ENCODE peak calls at places on chromosomes 6 and 20, in six cellular contexts. J is spleen; U is neural progenitor cell; A is upper lobe of right lung; X is CD8-positive, alpha-beta T cell; B is sigmoid colon. F is an unnamed sample.

GRCh38 chr6:7758456-7758855 is 32.6 kb downstream of the BMP6 start:
- DNase-seq in U (no peak), J (no peak), A (no peak), X (no peak), B (no peak), F (no peak)

GRCh38 chr6:124964764-124965105 is 2.5 kb downstream of the RNF217 start:
- DNase-seq in U (no peak), A (no peak), J (no peak), X (no peak), B (no peak), F (no peak)

GRCh38 chr20:4375881-4376280 is 345.8 kb upstream of the PRND start:
- DNase-seq in B (no peak), U (no peak), X (no peak), J (no peak), A (no peak), F (no peak)

GRCh38 chr6:103122766-103123601 is 1729.5 kb downstream of the GRIK2 start:
- DNase-seq in U (peak; percentile 90), A (peak; percentile 75), X (no peak), B (no peak), J (no peak), F (no peak)

GRCh38 chr6:95686858-95687257 is 109.5 kb downstream of the MANEA start:
- DNase-seq in U (no peak), B (no peak), A (no peak), X (no peak), J (no peak), F (no peak)

GRCh38 chr6:169110934-169111602 is 142.6 kb downstream of the THBS2 start:
- DNase-seq in J (no peak), U (no peak), B (no peak), A (no peak), X (no peak), F (no peak)

GRCh38 chr20:9068896-9069663 is at the start of gene PLCB4:
- DNase-seq in B (peak; percentile 73), X (no peak), J (no peak), A (no peak), U (peak; percentile 74), F (no peak)

GRCh38 chr6:157333956-157334355 is 10.6 kb upstream of the TMEM242 start:
- DNase-seq in X (no peak), A (no peak), J (no peak), B (no peak), U (no peak), F (no peak)

GRCh38 chr20:17611540-17612286 is 41.8 kb downstream of the DSTN start:
- DNase-seq in B (peak; percentile 77), J (peak; percentile 82), A (peak; percentile 72), X (no peak), U (peak; percentile 42), F (no peak)

GRCh38 chr6:137033828-137034227 is 10.9 kb downstream of the IL20RA start:
- DNase-seq in A (no peak), X (peak; percentile 67), J (no peak), B (no peak), U (no peak), F (peak; percentile 11)

GRCh38 chr6:958531-958930 is 265.6 kb upstream of the EXOC2 start:
- DNase-seq in A (no peak), X (no peak), J (no peak), U (no peak), B (no peak), F (no peak)

GRCh38 chr6:10951675-10952282 is 64.9 kb downstream of the SYCP2L start:
- DNase-seq in B (no peak), X (no peak), A (no peak), U (peak; percentile 47), J (no peak), F (no peak)

GRCh38 chr6:84804720-84805119 is 40.3 kb upstream of the TBX18 start:
- DNase-seq in X (no peak), J (no peak), B (no peak), U (no peak), A (no peak), F (no peak)

GRCh38 chr6:99802396-99803031 is 191.5 kb downstream of the MCHR2 start:
- DNase-seq in B (no peak), J (no peak), A (no peak), U (peak; percentile 64), X (no peak), F (no peak)

GRCh38 chr20:62051166-62051900 is 14.3 kb downstream of the TAF4 start:
- DNase-seq in A (peak; percentile 63), B (no peak), U (no peak), J (peak; percentile 51), X (no peak), F (no peak)

GRCh38 chr6:140045116-140045515 is 670.7 kb upstream of the CITED2 start:
- DNase-seq in X (no peak), B (no peak), U (no peak), A (no peak), J (no peak), F (no peak)

GRCh38 chr6:55913213-55914195 is 38.1 kb upstream of the BMP5 start:
- DNase-seq in A (no peak), J (no peak), U (peak; percentile 5), B (no peak), X (no peak), F (no peak)

GRCh38 chr20:50670126-50670862 is 21.0 kb downstream of the RIPOR3 start:
- DNase-seq in U (no peak), A (no peak), B (no peak), J (no peak), X (no peak), F (no peak)

GRCh38 chr6:87714093-87714809 is 12.2 kb upstream of the AKIRIN2 start:
- DNase-seq in B (no peak), U (no peak), X (no peak), J (no peak), A (no peak), F (no peak)

GRCh38 chr20:46346770-46347169 is 38.5 kb upstream of the CDH22 start:
- DNase-seq in A (no peak), J (no peak), X (no peak), B (no peak), U (no peak), F (no peak)

GRCh38 chr6:53811082-53811481 is 16.3 kb downstream of the LRRC1 start:
- DNase-seq in X (no peak), A (peak; percentile 70), U (no peak), B (no peak), J (no peak), F (no peak)

GRCh38 chr6:27286141-27286540 is 25.9 kb downstream of the POM121L2 start:
- DNase-seq in J (no peak), U (no peak), X (no peak), A (no peak), B (no peak), F (no peak)

GRCh38 chr6:32108094-32108627 is 977 bp downstream of the TNXB start:
- DNase-seq in X (no peak), B (peak; percentile 87), A (no peak), U (peak; percentile 21), J (no peak), F (no peak)

GRCh38 chr20:41978246-41978790 is 360.1 kb upstream of the CHD6 start:
- DNase-seq in U (no peak), X (no peak), J (no peak), B (no peak), A (no peak), F (no peak)

DNA sequence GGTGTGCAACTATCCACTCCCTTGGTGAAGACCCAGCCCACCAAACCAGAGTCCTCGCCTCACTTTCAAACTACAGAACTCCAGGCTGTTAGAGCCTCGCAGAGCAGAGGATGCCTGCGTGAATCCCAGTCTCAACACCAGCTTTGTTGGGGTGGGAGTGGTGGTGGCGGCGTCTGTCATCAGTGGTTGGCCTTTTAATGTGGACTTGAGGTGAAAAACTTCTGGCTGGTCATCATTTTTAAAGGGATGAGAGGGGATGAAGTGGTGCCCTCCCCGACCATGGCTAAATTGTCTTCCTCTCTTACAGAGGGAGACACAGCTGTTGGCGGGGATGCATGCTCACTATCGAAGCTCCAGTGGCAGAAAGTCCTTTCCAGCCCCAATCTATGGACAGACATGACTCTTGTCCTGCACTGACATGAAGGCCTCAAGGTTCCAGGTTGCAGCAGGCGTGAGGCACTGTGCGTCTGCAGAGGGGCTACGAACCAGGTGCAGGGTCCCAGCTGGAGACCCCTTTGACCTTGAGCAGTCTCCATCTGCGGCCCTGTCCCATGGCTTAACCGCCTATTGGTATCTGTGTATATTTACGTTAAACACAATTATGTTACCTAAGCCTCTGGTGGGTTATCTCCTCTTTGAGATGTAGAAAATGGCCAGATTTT is 54.8 kb downstream of the EZR start:
- DNase-seq in B (no peak), X (no peak), J (no peak), A (no peak), U (no peak), F (no peak)
- TF ChIP-seq CTCF in B (no peak), X (no peak), J (no peak), A (no peak), U (no peak), F (no peak)

DNA sequence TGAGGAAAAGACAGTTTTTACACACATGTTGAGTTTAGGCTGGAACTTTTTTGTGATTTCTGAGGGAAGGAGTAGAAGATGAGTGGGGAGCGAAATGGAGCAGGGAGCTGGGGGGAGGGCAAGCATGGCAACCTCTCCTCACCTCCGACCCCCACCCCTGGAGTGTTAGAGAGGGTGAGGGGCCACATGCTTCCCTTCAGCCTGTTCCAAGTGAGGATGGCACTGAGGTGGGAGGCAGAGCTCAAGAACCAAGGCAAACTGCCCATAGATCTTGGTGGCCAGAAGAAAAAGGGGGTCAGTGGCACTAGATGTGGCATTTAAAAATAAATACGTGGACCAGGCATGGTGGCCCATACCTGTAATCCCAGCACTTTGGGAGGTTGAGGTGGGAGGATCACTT is 4.8 kb downstream of the TTBK1 start:
- DNase-seq in X (no peak), J (peak; percentile 41), U (no peak), A (no peak), B (no peak), F (no peak)
- H3K27me3 ChIP-seq in X (peaks cover 5% of the 10 kb centered on the region), J (no peaks in the 10 kb centered on the region), U (peaks cover 42% of the 10 kb centered on the region), A (peaks cover 21% of the 10 kb centered on the region), B (peaks cover 16% of the 10 kb centered on the region), F (peaks cover 28% of the 10 kb centered on the region)

GRCh38 chr6:163463180-163463579 is 48.7 kb downstream of the QKI start:
- DNase-seq in J (no peak), B (no peak), U (no peak), X (no peak), A (no peak), F (no peak)

GRCh38 chr6:163460307-163460782 is 45.8 kb downstream of the QKI start:
- DNase-seq in A (no peak), J (no peak), U (peak; percentile 42), B (no peak), X (peak; percentile 15), F (no peak)

GRCh38 chr6:163466839-163467390 is 52.4 kb downstream of the QKI start:
- DNase-seq in A (no peak), U (no peak), J (no peak), X (no peak), B (no peak), F (no peak)

GRCh38 chr6:163461696-163462095 is 47.2 kb downstream of the QKI start:
- DNase-seq in J (no peak), A (no peak), B (no peak), X (no peak), U (no peak), F (no peak)

DNA sequence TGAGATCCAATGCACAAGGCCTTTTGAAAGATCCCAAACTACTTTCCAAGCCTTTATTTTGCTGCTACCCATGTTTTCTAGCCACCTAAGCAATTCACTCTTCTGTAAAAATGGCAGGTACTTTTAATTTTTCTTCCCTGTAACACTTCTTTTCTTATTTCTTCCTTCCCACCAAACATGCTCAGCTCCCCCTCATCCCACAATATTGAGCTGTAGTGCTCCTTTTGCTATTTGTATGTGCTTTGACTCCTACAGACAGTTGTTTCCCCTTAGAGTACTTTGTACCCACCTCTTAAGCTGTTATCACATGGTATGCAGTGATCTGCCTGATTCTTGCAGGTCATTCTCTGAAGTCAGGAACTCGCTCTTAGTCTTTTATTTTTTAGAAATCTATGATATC is 49.3 kb downstream of the QKI start:
- DNase-seq in B (no peak), J (no peak), X (no peak), A (no peak), U (no peak), F (no peak)
- H3K9me3 ChIP-seq in B (no peaks in the 10 kb centered on the region), J (no peaks in the 10 kb centered on the region), X (no peaks in the 10 kb centered on the region), A (no peaks in the 10 kb centered on the region), U (no peaks in the 10 kb centered on the region), F (no peaks in the 10 kb centered on the region)

GRCh38 chr20:39874049-39874893 is 814.8 kb downstream of the MAFB start:
- DNase-seq in A (peak; percentile 67), X (no peak), J (peak; percentile 80), U (peak; percentile 94), B (peak; percentile 82), F (no peak)
- TF ChIP-seq CTCF in A (peak; percentile 80), X (no peak), J (peak; percentile 48), U (peak; percentile 93), B (peak; percentile 63), F (no peak)

F was measured in CD4-positive, alpha-beta T cell.